ENCODE peak calls at places on chromosomes 3 and 15, in six cellular contexts. One of them, this sample, is unnamed.

GRCh38 chr3:133821767-133822638 is 16.4 kb downstream of the SRPRB start:
- DNase-seq in IMR-90: peak; percentile 80
- DNase-seq in H9: peak; percentile 50
- DNase-seq in H1: peak; percentile 38
- DNase-seq in mesenchymal stem cell: peak; percentile 60
- DNase-seq in trophoblast cell: no peak
- DNase-seq in this sample: no peak

GRCh38 chr15:90986790-90987507 is 7.4 kb downstream of the PRC1 start:
- DNase-seq in IMR-90: no peak
- DNase-seq in H9: no peak
- DNase-seq in H1: no peak
- DNase-seq in mesenchymal stem cell: no peak
- DNase-seq in trophoblast cell: no peak
- DNase-seq in this sample: no peak

GRCh38 chr3:103381286-103381685 is 946.5 kb downstream of the ZPLD1 start:
- DNase-seq in IMR-90: no peak
- DNase-seq in H9: no peak
- DNase-seq in H1: no peak
- DNase-seq in mesenchymal stem cell: no peak
- DNase-seq in trophoblast cell: peak; percentile 8
- DNase-seq in this sample: no peak

GRCh38 chr3:81554348-81554747 is 207.1 kb downstream of the GBE1 start:
- DNase-seq in IMR-90: peak; percentile 82
- DNase-seq in H9: no peak
- DNase-seq in H1: no peak
- DNase-seq in mesenchymal stem cell: peak; percentile 58
- DNase-seq in trophoblast cell: no peak
- DNase-seq in this sample: no peak

GRCh38 chr15:34951993-34952392 is 17.5 kb downstream of the AQR start:
- DNase-seq in IMR-90: no peak
- DNase-seq in H9: no peak
- DNase-seq in H1: no peak
- DNase-seq in mesenchymal stem cell: peak; percentile 15
- DNase-seq in trophoblast cell: no peak
- DNase-seq in this sample: no peak

GRCh38 chr3:150170843-150171513 is 200.3 kb upstream of the PFN2 start:
- DNase-seq in IMR-90: peak; percentile 43
- DNase-seq in H9: no peak
- DNase-seq in H1: no peak
- DNase-seq in mesenchymal stem cell: no peak
- DNase-seq in trophoblast cell: no peak
- DNase-seq in this sample: no peak

GRCh38 chr3:52090131-52090548 is 33.8 kb upstream of the DUSP7 start:
- DNase-seq in IMR-90: peak; percentile 92
- DNase-seq in H9: no peak
- DNase-seq in H1: no peak
- DNase-seq in mesenchymal stem cell: peak; percentile 94
- DNase-seq in trophoblast cell: peak; percentile 52
- DNase-seq in this sample: no peak

GRCh38 chr3:9308298-9308990 is 54.4 kb upstream of the THUMPD3 start:
- DNase-seq in IMR-90: no peak
- DNase-seq in H9: no peak
- DNase-seq in H1: no peak
- DNase-seq in mesenchymal stem cell: no peak
- DNase-seq in trophoblast cell: no peak
- DNase-seq in this sample: no peak

GRCh38 chr3:130772124-130772523 is 25.5 kb upstream of the PIK3R4 start:
- DNase-seq in IMR-90: no peak
- DNase-seq in H9: no peak
- DNase-seq in H1: no peak
- DNase-seq in mesenchymal stem cell: no peak
- DNase-seq in trophoblast cell: no peak
- DNase-seq in this sample: no peak

GRCh38 chr15:42010434-42010833 is 10.4 kb downstream of the PLA2G4E start:
- DNase-seq in IMR-90: no peak
- DNase-seq in H9: no peak
- DNase-seq in H1: no peak
- DNase-seq in mesenchymal stem cell: peak; percentile 2
- DNase-seq in trophoblast cell: peak; percentile 70
- DNase-seq in this sample: no peak

GRCh38 chr3:175258763-175259162 is 399.6 kb downstream of the NAALADL2 start:
- DNase-seq in IMR-90: peak; percentile 28
- DNase-seq in H9: no peak
- DNase-seq in H1: no peak
- DNase-seq in mesenchymal stem cell: peak; percentile 48
- DNase-seq in trophoblast cell: no peak
- DNase-seq in this sample: no peak

GRCh38 chr3:140050977-140051957 is 116.3 kb downstream of the CLSTN2 start:
- DNase-seq in IMR-90: no peak
- DNase-seq in H9: peak; percentile 40
- DNase-seq in H1: peak; percentile 21
- DNase-seq in mesenchymal stem cell: no peak
- DNase-seq in trophoblast cell: peak; percentile 18
- DNase-seq in this sample: no peak

GRCh38 chr3:129605593-129606521 is 619 bp downstream of the PLXND1 start:
- DNase-seq in IMR-90: peak; percentile 51
- DNase-seq in H9: peak; percentile 58
- DNase-seq in H1: no peak
- DNase-seq in mesenchymal stem cell: peak; percentile 72
- DNase-seq in trophoblast cell: peak; percentile 59
- DNase-seq in this sample: no peak

GRCh38 chr3:125443923-125444322 is 68.8 kb upstream of the ZNF148 start:
- DNase-seq in IMR-90: peak; percentile 94
- DNase-seq in H9: no peak
- DNase-seq in H1: no peak
- DNase-seq in mesenchymal stem cell: peak; percentile 79
- DNase-seq in trophoblast cell: peak; percentile 23
- DNase-seq in this sample: no peak

GRCh38 chr15:62799919-62800318 is 242.6 kb upstream of the TPM1 start:
- DNase-seq in IMR-90: no peak
- DNase-seq in H9: no peak
- DNase-seq in H1: no peak
- DNase-seq in mesenchymal stem cell: no peak
- DNase-seq in trophoblast cell: no peak
- DNase-seq in this sample: no peak

GRCh38 chr15:100925480-100925879 is 6.3 kb downstream of the LRRK1 start:
- DNase-seq in IMR-90: no peak
- DNase-seq in H9: no peak
- DNase-seq in H1: no peak
- DNase-seq in mesenchymal stem cell: no peak
- DNase-seq in trophoblast cell: no peak
- DNase-seq in this sample: no peak

GRCh38 chr15:100929641-100930042 is 10.5 kb downstream of the LRRK1 start:
- DNase-seq in IMR-90: no peak
- DNase-seq in H9: no peak
- DNase-seq in H1: no peak
- DNase-seq in mesenchymal stem cell: no peak
- DNase-seq in trophoblast cell: peak; percentile 88
- DNase-seq in this sample: no peak

GRCh38 chr15:100928632-100929280 is 9.6 kb downstream of the LRRK1 start:
- DNase-seq in IMR-90: no peak
- DNase-seq in H9: no peak
- DNase-seq in H1: no peak
- DNase-seq in mesenchymal stem cell: no peak
- DNase-seq in trophoblast cell: peak; percentile 89
- DNase-seq in this sample: no peak

GRCh38 chr15:100926258-100926657 is 7.1 kb downstream of the LRRK1 start:
- DNase-seq in IMR-90: no peak
- DNase-seq in H9: peak; percentile 79
- DNase-seq in H1: no peak
- DNase-seq in mesenchymal stem cell: no peak
- DNase-seq in trophoblast cell: no peak
- DNase-seq in this sample: no peak

GRCh38 chr15:100926971-100927756 is 8.0 kb downstream of the LRRK1 start:
- DNase-seq in IMR-90: no peak
- DNase-seq in H9: no peak
- DNase-seq in H1: no peak
- DNase-seq in mesenchymal stem cell: no peak
- DNase-seq in trophoblast cell: no peak
- DNase-seq in this sample: no peak
- H2AFZ ChIP-seq in IMR-90: no peak overlapping the region
- H2AFZ ChIP-seq in H9: no peak overlapping the region
- H2AFZ ChIP-seq in H1: no peak overlapping the region
- H2AFZ ChIP-seq in mesenchymal stem cell: no peak overlapping the region
- H2AFZ ChIP-seq in trophoblast cell: no peak overlapping the region
- H2AFZ ChIP-seq in this sample: no peak overlapping the region

DNA sequence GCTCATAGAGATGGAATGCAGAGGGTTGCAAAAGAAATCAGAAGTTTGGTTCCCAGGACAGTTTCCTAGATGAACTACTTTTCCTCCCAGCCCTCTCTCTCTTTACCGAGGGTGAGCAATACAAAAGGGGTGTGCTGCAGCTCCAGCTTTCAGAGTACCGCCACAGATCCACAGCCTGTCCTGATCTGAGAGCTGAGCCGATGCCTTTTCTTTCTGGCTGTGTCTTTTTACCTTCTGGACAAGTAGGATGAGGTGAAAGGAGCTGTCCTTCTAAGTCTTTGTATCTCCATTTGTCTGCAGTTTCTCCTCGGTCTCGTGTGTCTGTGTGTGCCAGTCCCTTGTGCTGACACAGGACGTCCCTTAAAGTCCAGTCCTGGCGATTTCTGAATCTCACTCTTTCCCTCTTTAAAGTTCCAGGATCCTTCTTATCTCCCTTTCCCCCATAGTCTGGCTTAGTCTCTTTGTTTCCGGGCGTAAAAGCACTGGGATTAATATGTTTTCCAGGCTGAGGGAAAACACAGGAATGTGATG is 545 bp downstream of the CCDC80 start:
- DNase-seq in IMR-90: peak; percentile 90
- DNase-seq in H9: no peak
- DNase-seq in H1: no peak
- DNase-seq in mesenchymal stem cell: peak; percentile 94
- DNase-seq in trophoblast cell: peak; percentile 54
- DNase-seq in this sample: no peak
- H3K23ac ChIP-seq in IMR-90: peak overlapping the region; percentile 86
- H3K23ac ChIP-seq in H9: no peak overlapping the region
- H3K23ac ChIP-seq in H1: no peak overlapping the region
- H3K23ac ChIP-seq in mesenchymal stem cell: no peak overlapping the region
- H3K23ac ChIP-seq in trophoblast cell: no peak overlapping the region
- H3K23ac ChIP-seq in this sample: no peak overlapping the region

DNA sequence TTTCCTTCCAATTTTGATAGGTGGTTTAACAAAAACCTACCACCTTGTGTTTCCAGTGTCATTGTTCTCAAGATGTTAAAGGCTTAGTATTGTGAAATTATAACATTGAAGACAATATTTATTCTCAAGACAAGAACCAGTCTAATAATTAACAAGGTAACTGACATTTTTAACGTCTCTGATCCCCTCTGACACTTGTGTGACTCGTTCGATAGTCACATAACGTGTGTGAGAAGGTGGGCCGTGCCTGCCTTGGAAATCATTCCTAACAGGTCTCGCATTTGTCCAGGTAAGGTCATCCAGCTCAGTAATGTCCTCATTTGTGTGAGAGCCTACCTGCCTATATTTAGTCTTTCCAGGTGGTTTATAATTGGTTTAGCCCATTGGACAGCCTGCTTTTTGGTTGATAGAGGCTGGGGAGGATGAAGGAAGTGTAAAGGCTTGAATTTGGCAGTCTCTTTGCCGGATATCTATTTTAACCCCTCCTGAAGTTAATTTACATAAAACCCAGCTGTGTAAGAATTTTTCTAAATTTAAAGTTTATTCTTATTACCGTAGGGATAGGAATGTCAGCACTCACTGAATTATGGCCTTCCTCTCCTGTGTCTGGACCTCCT is 94.4 kb downstream of the AKAP13 start:
- DNase-seq in IMR-90: no peak
- DNase-seq in H9: no peak
- DNase-seq in H1: no peak
- DNase-seq in mesenchymal stem cell: no peak
- DNase-seq in trophoblast cell: no peak
- DNase-seq in this sample: no peak
- H3K9ac ChIP-seq in IMR-90: no peak overlapping the region
- H3K9ac ChIP-seq in H9: no peak overlapping the region
- H3K9ac ChIP-seq in H1: no peak overlapping the region
- H3K9ac ChIP-seq in mesenchymal stem cell: no peak overlapping the region
- H3K9ac ChIP-seq in trophoblast cell: no peak overlapping the region
- H3K9ac ChIP-seq in this sample: no peak overlapping the region

GRCh38 chr3:171445805-171446204 is 14.4 kb downstream of the TNIK start:
- DNase-seq in IMR-90: no peak
- DNase-seq in H9: no peak
- DNase-seq in H1: no peak
- DNase-seq in mesenchymal stem cell: no peak
- DNase-seq in trophoblast cell: peak; percentile 56
- DNase-seq in this sample: no peak

GRCh38 chr3:171443211-171443957 is 16.8 kb downstream of the TNIK start:
- DNase-seq in IMR-90: peak; percentile 42
- DNase-seq in H9: no peak
- DNase-seq in H1: no peak
- DNase-seq in mesenchymal stem cell: peak; percentile 74
- DNase-seq in trophoblast cell: no peak
- DNase-seq in this sample: no peak

GRCh38 chr3:171446801-171447578 is 13.2 kb downstream of the TNIK start:
- DNase-seq in IMR-90: peak; percentile 93
- DNase-seq in H9: no peak
- DNase-seq in H1: no peak
- DNase-seq in mesenchymal stem cell: peak; percentile 88
- DNase-seq in trophoblast cell: peak; percentile 42
- DNase-seq in this sample: no peak

GRCh38 chr3:171444291-171444690 is 15.9 kb downstream of the TNIK start:
- DNase-seq in IMR-90: no peak
- DNase-seq in H9: no peak
- DNase-seq in H1: no peak
- DNase-seq in mesenchymal stem cell: no peak
- DNase-seq in trophoblast cell: no peak
- DNase-seq in this sample: no peak

DNA sequence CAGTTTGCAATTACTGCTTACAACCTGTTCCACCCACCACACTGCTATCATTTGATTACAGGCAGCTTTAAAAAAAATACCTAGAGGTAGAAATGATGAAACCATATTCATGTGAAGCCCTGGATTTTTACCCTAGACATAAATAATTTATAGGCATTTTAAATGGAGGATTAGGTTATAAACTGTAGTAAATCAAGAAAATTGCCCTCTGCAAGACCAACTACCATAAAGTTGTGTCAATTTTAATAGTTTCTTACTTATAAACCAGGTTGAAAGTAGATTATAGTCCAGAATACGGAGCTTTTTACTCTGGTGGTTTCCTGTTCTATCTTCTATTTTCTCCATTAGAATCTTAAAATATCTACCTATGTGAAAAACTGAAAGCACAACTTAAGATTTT is 13.9 kb downstream of the TNIK start:
- DNase-seq in IMR-90: no peak
- DNase-seq in H9: no peak
- DNase-seq in H1: no peak
- DNase-seq in mesenchymal stem cell: no peak
- DNase-seq in trophoblast cell: no peak
- DNase-seq in this sample: no peak
- H2AFZ ChIP-seq in IMR-90: no peak overlapping the region
- H2AFZ ChIP-seq in H9: no peak overlapping the region
- H2AFZ ChIP-seq in H1: no peak overlapping the region
- H2AFZ ChIP-seq in mesenchymal stem cell: no peak overlapping the region
- H2AFZ ChIP-seq in trophoblast cell: no peak overlapping the region
- H2AFZ ChIP-seq in this sample: no peak overlapping the region

GRCh38 chr15:66504563-66505429 is at the start of the genes RPL4 and ZWILCH:
- DNase-seq in IMR-90: peak; percentile 87
- DNase-seq in H9: peak; percentile 75
- DNase-seq in H1: peak; percentile 46
- DNase-seq in mesenchymal stem cell: peak; percentile 96
- DNase-seq in trophoblast cell: peak; percentile 78
- DNase-seq in this sample: peak; percentile 67
- H3K23ac ChIP-seq in IMR-90: peak within 1 kb of the TSS; percentile 100
- H3K23ac ChIP-seq in H9: no peak within 1 kb of the TSS
- H3K23ac ChIP-seq in H1: no peak within 1 kb of the TSS
- H3K23ac ChIP-seq in mesenchymal stem cell: no peak within 1 kb of the TSS
- H3K23ac ChIP-seq in trophoblast cell: peak within 1 kb of the TSS; percentile 80
- H3K23ac ChIP-seq in this sample: peak within 1 kb of the TSS; percentile 62